ENCODE peak calls at places on chromosomes 4 and X, in seven cellular contexts. H, M, Z, R, C, N and E are unnamed samples.

GRCh38 chr4:2255501-2256155 is 6.3 kb downstream of the MXD4 start:
- DNase-seq in H (no peak), M (no peak), Z (no peak), R (no peak), C (peak), N (no peak), E (no peak)

GRCh38 chr4:15882675-15883086 is 55.9 kb downstream of the FGFBP1 start:
- DNase-seq in H (peak), M (peak), Z (peak), R (peak), C (peak), N (peak), E (peak)

GRCh38 chr4:183870997-183871396 is 34.1 kb upstream of the STOX2 start:
- DNase-seq in H (no peak), M (no peak), Z (no peak), R (no peak), C (no peak), N (no peak), E (no peak)

GRCh38 chr4:66863481-66863880 is 681.8 kb downstream of the CENPC start:
- DNase-seq in H (no peak), M (no peak), Z (no peak), R (no peak), C (no peak), N (no peak), E (no peak)

GRCh38 chr4:144750348-144750747 is 104.4 kb downstream of the HHIP start:
- DNase-seq in H (no peak), M (no peak), Z (peak), R (no peak), C (no peak), N (no peak), E (no peak)

GRCh38 chr4:3387943-3388348 is 53.8 kb upstream of the HGFAC start:
- DNase-seq in H (peak), M (no peak), Z (no peak), R (peak), C (peak), N (peak), E (no peak)

GRCh38 chrX:134548257-134548732 is 88.3 kb downstream of the HPRT1 start:
- DNase-seq in H (no peak), M (no peak), Z (peak), R (peak), C (no peak), N (no peak), E (no peak)

GRCh38 chrX:99798951-99799350 is 611.1 kb downstream of the PCDH19 start:
- DNase-seq in H (no peak), M (no peak), Z (no peak), R (no peak), C (no peak), N (no peak), E (no peak)

GRCh38 chrX:72569786-72570185 is 2.9 kb downstream of the HDAC8 start:
- DNase-seq in H (peak), M (no peak), Z (no peak), R (no peak), C (no peak), N (no peak), E (no peak)

GRCh38 chrX:100745806-100746537 is 14.1 kb upstream of the SYTL4 start:
- DNase-seq in H (no peak), M (no peak), Z (no peak), R (no peak), C (peak), N (no peak), E (no peak)

GRCh38 chrX:2559124-2559523 is 58.3 kb upstream of the DHRSX start:
- DNase-seq in H (no peak), M (no peak), Z (no peak), R (no peak), C (no peak), N (no peak), E (no peak)

GRCh38 chr4:138650917-138651564 is 364.5 kb upstream of the NOCT start:
- DNase-seq in H (peak), M (no peak), Z (no peak), R (no peak), C (no peak), N (peak), E (no peak)

GRCh38 chr4:152943673-152944072 is 7.5 kb downstream of the FHDC1 start:
- DNase-seq in H (no peak), M (no peak), Z (no peak), R (no peak), C (peak), N (peak), E (no peak)

GRCh38 chrX:8748855-8749254 is 16.9 kb upstream of the ANOS1 start:
- DNase-seq in H (peak), M (no peak), Z (no peak), R (peak), C (no peak), N (no peak), E (no peak)

GRCh38 chr4:112189754-112190153 is 41.8 kb upstream of the AP1AR start:
- DNase-seq in H (no peak), M (no peak), Z (no peak), R (no peak), C (no peak), N (no peak), E (peak)

GRCh38 chr4:164876680-164877324 is at the start of gene APELA:
- DNase-seq in H (no peak), M (no peak), Z (peak), R (no peak), C (no peak), N (no peak), E (no peak)

GRCh38 chr4:38283724-38284123 is 323.5 kb downstream of the PTTG2 start:
- DNase-seq in H (no peak), M (no peak), Z (no peak), R (no peak), C (no peak), N (no peak), E (no peak)

GRCh38 chrX:153739754-153740486 is 15.3 kb downstream of the ABCD1 start:
- DNase-seq in H (peak), M (no peak), Z (no peak), R (no peak), C (no peak), N (no peak), E (no peak)